ENCODE peak calls at places on chromosomes 7 and 10, in ten cellular contexts. One of them, this sample, is unnamed.
A peak's percentile ranks its signal among the peaks of the same experiment; 100 is the strongest.

GRCh38 chr7:74183653-74184450 is 9.7 kb downstream of the EIF4H start:
- DNase-seq in Peyer's patch: no peak
- DNase-seq in ascending aorta: no peak
- DNase-seq in esophagus squamous epithelium: no peak
- DNase-seq in CD4-positive, alpha-beta memory T cell: no peak
- DNase-seq in CD8-positive, alpha-beta T cell: no peak
- DNase-seq in fibroblast of mammary gland: no peak
- DNase-seq in fibroblast of the aortic adventitia: no peak
- DNase-seq in fibroblast of pulmonary artery: no peak
- DNase-seq in OCI-LY7: peak; percentile 48
- DNase-seq in this sample: no peak

GRCh38 chr10:124565565-124566221 is 104.1 kb downstream of the LHPP start:
- DNase-seq in Peyer's patch: no peak
- DNase-seq in ascending aorta: no peak
- DNase-seq in esophagus squamous epithelium: no peak
- DNase-seq in CD4-positive, alpha-beta memory T cell: no peak
- DNase-seq in CD8-positive, alpha-beta T cell: no peak
- DNase-seq in fibroblast of mammary gland: peak; percentile 11
- DNase-seq in fibroblast of the aortic adventitia: no peak
- DNase-seq in fibroblast of pulmonary artery: peak; percentile 20
- DNase-seq in OCI-LY7: peak; percentile 65
- DNase-seq in this sample: no peak

GRCh38 chr7:84654287-84654686 is 459.7 kb upstream of the SEMA3A start:
- DNase-seq in Peyer's patch: no peak
- DNase-seq in ascending aorta: no peak
- DNase-seq in esophagus squamous epithelium: no peak
- DNase-seq in CD4-positive, alpha-beta memory T cell: no peak
- DNase-seq in CD8-positive, alpha-beta T cell: no peak
- DNase-seq in fibroblast of mammary gland: no peak
- DNase-seq in fibroblast of the aortic adventitia: no peak
- DNase-seq in fibroblast of pulmonary artery: no peak
- DNase-seq in OCI-LY7: no peak
- DNase-seq in this sample: no peak

GRCh38 chr7:133230591-133231194 is 22.2 kb upstream of the EXOC4 start:
- DNase-seq in Peyer's patch: no peak
- DNase-seq in ascending aorta: no peak
- DNase-seq in esophagus squamous epithelium: no peak
- DNase-seq in CD4-positive, alpha-beta memory T cell: peak; percentile 14
- DNase-seq in CD8-positive, alpha-beta T cell: no peak
- DNase-seq in fibroblast of mammary gland: peak; percentile 66
- DNase-seq in fibroblast of the aortic adventitia: peak; percentile 76
- DNase-seq in fibroblast of pulmonary artery: peak; percentile 78
- DNase-seq in OCI-LY7: peak; percentile 56
- DNase-seq in this sample: peak; percentile 49

GRCh38 chr10:122082616-122083477 is 93.9 kb downstream of the TACC2 start:
- DNase-seq in Peyer's patch: no peak
- DNase-seq in ascending aorta: peak; percentile 60
- DNase-seq in esophagus squamous epithelium: no peak
- DNase-seq in CD4-positive, alpha-beta memory T cell: no peak
- DNase-seq in CD8-positive, alpha-beta T cell: no peak
- DNase-seq in fibroblast of mammary gland: no peak
- DNase-seq in fibroblast of the aortic adventitia: no peak
- DNase-seq in fibroblast of pulmonary artery: no peak
- DNase-seq in OCI-LY7: no peak
- DNase-seq in this sample: no peak

GRCh38 chr7:28686418-28686800 is 271.7 kb downstream of the TRIL start:
- DNase-seq in Peyer's patch: no peak
- DNase-seq in ascending aorta: peak; percentile 71
- DNase-seq in esophagus squamous epithelium: no peak
- DNase-seq in CD4-positive, alpha-beta memory T cell: no peak
- DNase-seq in CD8-positive, alpha-beta T cell: no peak
- DNase-seq in fibroblast of mammary gland: peak; percentile 74
- DNase-seq in fibroblast of the aortic adventitia: peak; percentile 56
- DNase-seq in fibroblast of pulmonary artery: peak; percentile 80
- DNase-seq in OCI-LY7: no peak
- DNase-seq in this sample: peak; percentile 50

GRCh38 chr7:56046728-56047445 is 4.4 kb downstream of the PSPH start:
- DNase-seq in Peyer's patch: no peak
- DNase-seq in ascending aorta: no peak
- DNase-seq in esophagus squamous epithelium: no peak
- DNase-seq in CD4-positive, alpha-beta memory T cell: no peak
- DNase-seq in CD8-positive, alpha-beta T cell: no peak
- DNase-seq in fibroblast of mammary gland: peak; percentile 73
- DNase-seq in fibroblast of the aortic adventitia: peak; percentile 98
- DNase-seq in fibroblast of pulmonary artery: peak; percentile 95
- DNase-seq in OCI-LY7: no peak
- DNase-seq in this sample: peak; percentile 94

GRCh38 chr10:78571916-78572315 is 496.9 kb upstream of the ZMIZ1 start:
- DNase-seq in Peyer's patch: no peak
- DNase-seq in ascending aorta: no peak
- DNase-seq in esophagus squamous epithelium: no peak
- DNase-seq in CD4-positive, alpha-beta memory T cell: no peak
- DNase-seq in CD8-positive, alpha-beta T cell: no peak
- DNase-seq in fibroblast of mammary gland: no peak
- DNase-seq in fibroblast of the aortic adventitia: no peak
- DNase-seq in fibroblast of pulmonary artery: no peak
- DNase-seq in OCI-LY7: no peak
- DNase-seq in this sample: no peak

GRCh38 chr10:110993024-110993693 is 73.8 kb downstream of the SHOC2 start:
- DNase-seq in Peyer's patch: no peak
- DNase-seq in ascending aorta: no peak
- DNase-seq in esophagus squamous epithelium: no peak
- DNase-seq in CD4-positive, alpha-beta memory T cell: peak; percentile 62
- DNase-seq in CD8-positive, alpha-beta T cell: no peak
- DNase-seq in fibroblast of mammary gland: peak; percentile 92
- DNase-seq in fibroblast of the aortic adventitia: peak; percentile 68
- DNase-seq in fibroblast of pulmonary artery: peak; percentile 65
- DNase-seq in OCI-LY7: no peak
- DNase-seq in this sample: peak; percentile 86

GRCh38 chr10:120980316-120980975 is 129.3 kb downstream of the WDR11 start:
- DNase-seq in Peyer's patch: no peak
- DNase-seq in ascending aorta: peak; percentile 30
- DNase-seq in esophagus squamous epithelium: no peak
- DNase-seq in CD4-positive, alpha-beta memory T cell: no peak
- DNase-seq in CD8-positive, alpha-beta T cell: no peak
- DNase-seq in fibroblast of mammary gland: no peak
- DNase-seq in fibroblast of the aortic adventitia: no peak
- DNase-seq in fibroblast of pulmonary artery: no peak
- DNase-seq in OCI-LY7: no peak
- DNase-seq in this sample: no peak
- H3K4me3 ChIP-seq in Peyer's patch: no peak overlapping the region
- H3K4me3 ChIP-seq in ascending aorta: no peak overlapping the region
- H3K4me3 ChIP-seq in esophagus squamous epithelium: no peak overlapping the region
- H3K4me3 ChIP-seq in CD4-positive, alpha-beta memory T cell: no peak overlapping the region
- H3K4me3 ChIP-seq in CD8-positive, alpha-beta T cell: no peak overlapping the region
- H3K4me3 ChIP-seq in fibroblast of mammary gland: no peak overlapping the region
- H3K4me3 ChIP-seq in fibroblast of the aortic adventitia: no peak overlapping the region
- H3K4me3 ChIP-seq in fibroblast of pulmonary artery: no peak overlapping the region
- H3K4me3 ChIP-seq in OCI-LY7: no peak overlapping the region
- H3K4me3 ChIP-seq in this sample: no peak overlapping the region

GRCh38 chr7:24560772-24561171 is 12.5 kb upstream of the PALS2 start:
- DNase-seq in Peyer's patch: no peak
- DNase-seq in ascending aorta: no peak
- DNase-seq in esophagus squamous epithelium: no peak
- DNase-seq in CD4-positive, alpha-beta memory T cell: peak; percentile 32
- DNase-seq in CD8-positive, alpha-beta T cell: no peak
- DNase-seq in fibroblast of mammary gland: no peak
- DNase-seq in fibroblast of the aortic adventitia: no peak
- DNase-seq in fibroblast of pulmonary artery: no peak
- DNase-seq in OCI-LY7: no peak
- DNase-seq in this sample: no peak
- H3K4me3 ChIP-seq in Peyer's patch: no peak overlapping the region
- H3K4me3 ChIP-seq in ascending aorta: no peak overlapping the region
- H3K4me3 ChIP-seq in esophagus squamous epithelium: no peak overlapping the region
- H3K4me3 ChIP-seq in CD4-positive, alpha-beta memory T cell: no peak overlapping the region
- H3K4me3 ChIP-seq in CD8-positive, alpha-beta T cell: no peak overlapping the region
- H3K4me3 ChIP-seq in fibroblast of mammary gland: no peak overlapping the region
- H3K4me3 ChIP-seq in fibroblast of the aortic adventitia: no peak overlapping the region
- H3K4me3 ChIP-seq in fibroblast of pulmonary artery: no peak overlapping the region
- H3K4me3 ChIP-seq in OCI-LY7: no peak overlapping the region
- H3K4me3 ChIP-seq in this sample: no peak overlapping the region

GRCh38 chr10:45075821-45076220 is 75.1 kb downstream of the ZNF22 start:
- DNase-seq in Peyer's patch: no peak
- DNase-seq in ascending aorta: no peak
- DNase-seq in esophagus squamous epithelium: no peak
- DNase-seq in CD4-positive, alpha-beta memory T cell: no peak
- DNase-seq in CD8-positive, alpha-beta T cell: no peak
- DNase-seq in fibroblast of mammary gland: no peak
- DNase-seq in fibroblast of the aortic adventitia: no peak
- DNase-seq in fibroblast of pulmonary artery: no peak
- DNase-seq in OCI-LY7: no peak
- DNase-seq in this sample: no peak

GRCh38 chr10:45071043-45071813 is 70.5 kb downstream of the ZNF22 start:
- DNase-seq in Peyer's patch: no peak
- DNase-seq in ascending aorta: no peak
- DNase-seq in esophagus squamous epithelium: no peak
- DNase-seq in CD4-positive, alpha-beta memory T cell: no peak
- DNase-seq in CD8-positive, alpha-beta T cell: no peak
- DNase-seq in fibroblast of mammary gland: no peak
- DNase-seq in fibroblast of the aortic adventitia: no peak
- DNase-seq in fibroblast of pulmonary artery: no peak
- DNase-seq in OCI-LY7: no peak
- DNase-seq in this sample: no peak

GRCh38 chr10:45080321-45080720 is 79.6 kb downstream of the ZNF22 start:
- DNase-seq in Peyer's patch: no peak
- DNase-seq in ascending aorta: no peak
- DNase-seq in esophagus squamous epithelium: no peak
- DNase-seq in CD4-positive, alpha-beta memory T cell: no peak
- DNase-seq in CD8-positive, alpha-beta T cell: no peak
- DNase-seq in fibroblast of mammary gland: no peak
- DNase-seq in fibroblast of the aortic adventitia: peak; percentile 33
- DNase-seq in fibroblast of pulmonary artery: peak; percentile 8
- DNase-seq in OCI-LY7: no peak
- DNase-seq in this sample: no peak

GRCh38 chr10:45082176-45082575 is 81.5 kb downstream of the ZNF22 start:
- DNase-seq in Peyer's patch: no peak
- DNase-seq in ascending aorta: no peak
- DNase-seq in esophagus squamous epithelium: no peak
- DNase-seq in CD4-positive, alpha-beta memory T cell: no peak
- DNase-seq in CD8-positive, alpha-beta T cell: no peak
- DNase-seq in fibroblast of mammary gland: no peak
- DNase-seq in fibroblast of the aortic adventitia: no peak
- DNase-seq in fibroblast of pulmonary artery: no peak
- DNase-seq in OCI-LY7: no peak
- DNase-seq in this sample: no peak

DNA sequence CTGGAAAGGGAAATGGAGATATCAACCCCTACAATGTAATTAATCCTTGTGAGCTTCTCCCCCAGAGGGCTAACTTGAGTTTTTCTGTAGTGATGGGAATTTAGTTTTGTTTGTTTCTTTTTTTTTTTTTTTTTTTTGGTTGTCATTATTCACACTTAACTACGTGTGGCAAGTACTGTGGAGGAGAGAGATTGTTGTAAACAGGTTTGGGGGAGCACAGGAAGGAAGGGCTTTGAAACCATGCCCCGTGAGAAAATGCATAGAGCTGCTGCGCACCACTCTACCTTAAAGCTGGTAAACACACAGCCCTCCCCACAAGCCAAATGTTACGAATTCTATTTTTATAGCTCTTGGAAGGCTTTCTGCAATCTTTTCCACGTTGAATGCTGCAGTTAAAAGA is 76.1 kb downstream of the ZNF22 start:
- DNase-seq in Peyer's patch: no peak
- DNase-seq in ascending aorta: no peak
- DNase-seq in esophagus squamous epithelium: no peak
- DNase-seq in CD4-positive, alpha-beta memory T cell: no peak
- DNase-seq in CD8-positive, alpha-beta T cell: no peak
- DNase-seq in fibroblast of mammary gland: no peak
- DNase-seq in fibroblast of the aortic adventitia: no peak
- DNase-seq in fibroblast of pulmonary artery: no peak
- DNase-seq in OCI-LY7: no peak
- DNase-seq in this sample: no peak
- H3K4me3 ChIP-seq in Peyer's patch: no peak overlapping the region
- H3K4me3 ChIP-seq in ascending aorta: no peak overlapping the region
- H3K4me3 ChIP-seq in esophagus squamous epithelium: no peak overlapping the region
- H3K4me3 ChIP-seq in CD4-positive, alpha-beta memory T cell: no peak overlapping the region
- H3K4me3 ChIP-seq in CD8-positive, alpha-beta T cell: no peak overlapping the region
- H3K4me3 ChIP-seq in fibroblast of mammary gland: no peak overlapping the region
- H3K4me3 ChIP-seq in fibroblast of the aortic adventitia: no peak overlapping the region
- H3K4me3 ChIP-seq in fibroblast of pulmonary artery: no peak overlapping the region
- H3K4me3 ChIP-seq in OCI-LY7: no peak overlapping the region
- H3K4me3 ChIP-seq in this sample: no peak overlapping the region

GRCh38 chr10:120386196-120386595 is 70.8 kb upstream of the PLPP4 start:
- DNase-seq in Peyer's patch: no peak
- DNase-seq in ascending aorta: no peak
- DNase-seq in esophagus squamous epithelium: no peak
- DNase-seq in CD4-positive, alpha-beta memory T cell: no peak
- DNase-seq in CD8-positive, alpha-beta T cell: no peak
- DNase-seq in fibroblast of mammary gland: no peak
- DNase-seq in fibroblast of the aortic adventitia: no peak
- DNase-seq in fibroblast of pulmonary artery: no peak
- DNase-seq in OCI-LY7: no peak
- DNase-seq in this sample: no peak
- H3K4me3 ChIP-seq in Peyer's patch: no peak overlapping the region
- H3K4me3 ChIP-seq in ascending aorta: no peak overlapping the region
- H3K4me3 ChIP-seq in esophagus squamous epithelium: no peak overlapping the region
- H3K4me3 ChIP-seq in CD4-positive, alpha-beta memory T cell: no peak overlapping the region
- H3K4me3 ChIP-seq in CD8-positive, alpha-beta T cell: no peak overlapping the region
- H3K4me3 ChIP-seq in fibroblast of mammary gland: no peak overlapping the region
- H3K4me3 ChIP-seq in fibroblast of the aortic adventitia: no peak overlapping the region
- H3K4me3 ChIP-seq in fibroblast of pulmonary artery: no peak overlapping the region
- H3K4me3 ChIP-seq in OCI-LY7: no peak overlapping the region
- H3K4me3 ChIP-seq in this sample: no peak overlapping the region